ENCODE peak calls at places on chromosomes 3 and 15, in eight cellular contexts. H is NCI-H2029; L is RCC 7860; E is ACHN; O is CD8-positive, alpha-beta memory T cell; C is stimulated activated CD8-positive, alpha-beta memory T cell treated with anti-CD3 and anti-CD28 coated beads, Interleukin-15, amount 100 ng/mL, for 1 hour; Y is NCI-H2081; G is omental fat pad. M is an unnamed sample.

GRCh38 chr15:48494646-48495045 is 150.9 kb downstream of the FBN1 start:
- DNase-seq in H (no peak), L (no peak), E (no peak), O (no peak), C (no peak), Y (no peak), G (no peak), M (no peak)

GRCh38 chr15:96047255-96047931 is 283.1 kb upstream of the NR2F2 start:
- DNase-seq in H (no peak), L (no peak), E (no peak), O (no peak), C (no peak), Y (no peak), G (no peak), M (no peak)

GRCh38 chr3:153385343-153385742 is 223.3 kb downstream of the RAP2B start:
- DNase-seq in H (no peak), L (no peak), E (no peak), O (no peak), C (no peak), Y (no peak), G (no peak), M (no peak)

GRCh38 chr3:113968986-113969385 is 21.2 kb downstream of the ZDHHC23 start:
- DNase-seq in H (peak), L (no peak), E (no peak), O (no peak), C (no peak), Y (peak), G (no peak), M (no peak)

GRCh38 chr15:98581715-98582114 is 66.6 kb upstream of the IGF1R start:
- DNase-seq in H (no peak), L (no peak), E (peak), O (no peak), C (no peak), Y (no peak), G (no peak), M (no peak)

GRCh38 chr15:80490431-80490990 is 86.3 kb downstream of the ARNT2 start:
- DNase-seq in H (no peak), L (peak), E (no peak), O (no peak), C (no peak), Y (no peak), G (no peak), M (no peak)

GRCh38 chr15:97745481-97746071 is 214.9 kb upstream of the ARRDC4 start:
- DNase-seq in H (peak), L (peak), E (peak), O (no peak), C (no peak), Y (peak), G (no peak), M (no peak)

GRCh38 chr15:29089731-29090616 is 179.6 kb downstream of the NSMCE3 start:
- DNase-seq in H (no peak), L (no peak), E (no peak), O (no peak), C (no peak), Y (no peak), G (no peak), M (peak)

GRCh38 chr15:76866008-76866407 is 39.1 kb downstream of the SCAPER start:
- DNase-seq in H (no peak), L (no peak), E (no peak), O (no peak), C (no peak), Y (no peak), G (no peak), M (no peak)

GRCh38 chr3:117547956-117548550 is 838.5 kb downstream of the TUSC7 start:
- DNase-seq in H (no peak), L (peak), E (peak), O (no peak), C (no peak), Y (no peak), G (no peak), M (no peak)

GRCh38 chr3:134342269-134342668 is 32.0 kb downstream of the AMOTL2 start:
- DNase-seq in H (no peak), L (no peak), E (no peak), O (no peak), C (no peak), Y (no peak), G (peak), M (no peak)

GRCh38 chr15:44009056-44009455 is 182.3 kb downstream of the WDR76 start:
- DNase-seq in H (no peak), L (peak), E (peak), O (no peak), C (no peak), Y (no peak), G (no peak), M (no peak)

GRCh38 chr3:45984331-45985312 is 11.0 kb downstream of the FYCO1 start:
- DNase-seq in H (peak), L (no peak), E (no peak), O (no peak), C (no peak), Y (peak), G (no peak), M (no peak)

GRCh38 chr15:75952512-75952911 is 48.8 kb downstream of the FBXO22 start:
- DNase-seq in H (no peak), L (no peak), E (no peak), O (no peak), C (no peak), Y (no peak), G (no peak), M (no peak)

GRCh38 chr3:124345845-124346244 is 353.9 kb upstream of the ROPN1 start:
- DNase-seq in H (no peak), L (no peak), E (no peak), O (no peak), C (no peak), Y (no peak), G (no peak), M (no peak)

GRCh38 chr3:129481783-129482332 is 41.8 kb downstream of the IFT122 start:
- DNase-seq in H (no peak), L (no peak), E (no peak), O (no peak), C (no peak), Y (no peak), G (no peak), M (peak)

GRCh38 chr15:96893159-96893906 is 562.8 kb downstream of the NR2F2 start:
- DNase-seq in H (no peak), L (peak), E (peak), O (no peak), C (no peak), Y (peak), G (no peak), M (no peak)

GRCh38 chr3:14984581-14985113 is 37.3 kb downstream of the NR2C2 start:
- DNase-seq in H (no peak), L (no peak), E (no peak), O (no peak), C (no peak), Y (no peak), G (no peak), M (no peak)

GRCh38 chr3:27171113-27171512 is 198.1 kb downstream of the NEK10 start:
- DNase-seq in H (no peak), L (no peak), E (no peak), O (no peak), C (no peak), Y (no peak), G (no peak), M (no peak)

M was measured in CD8-positive, alpha-beta T cell.